ENCODE peak calls at places on chromosomes 13 and 19, in eight cellular contexts. One of them, this sample, is unnamed.

GRCh38 chr13:52414963-52415362 is 9.0 kb upstream of the THSD1 start:
- DNase-seq in aorta: no peak
- DNase-seq in left kidney: no peak
- DNase-seq in activated CD4-positive, alpha-beta T cell treated with anti-CD3 and anti-CD28 coated beads for 48 hours: no peak
- DNase-seq in Daoy: no peak
- DNase-seq in stimulated activated CD8-positive, alpha-beta memory T cell treated with anti-CD3 and anti-CD28 coated beads, Interleukin-15, amount 100 ng/mL, for 1 hour: no peak
- DNase-seq in GM10248: no peak
- DNase-seq in ecto neural progenitor cell: no peak
- DNase-seq in this sample: peak

GRCh38 chr13:110126391-110126961 is 180.5 kb downstream of the COL4A1 start:
- DNase-seq in aorta: peak
- DNase-seq in left kidney: peak
- DNase-seq in activated CD4-positive, alpha-beta T cell treated with anti-CD3 and anti-CD28 coated beads for 48 hours: no peak
- DNase-seq in Daoy: peak
- DNase-seq in stimulated activated CD8-positive, alpha-beta memory T cell treated with anti-CD3 and anti-CD28 coated beads, Interleukin-15, amount 100 ng/mL, for 1 hour: no peak
- DNase-seq in GM10248: no peak
- DNase-seq in ecto neural progenitor cell: peak
- DNase-seq in this sample: peak

GRCh38 chr13:50580684-50581305 is 262.7 kb downstream of the DLEU7 start:
- DNase-seq in aorta: no peak
- DNase-seq in left kidney: no peak
- DNase-seq in activated CD4-positive, alpha-beta T cell treated with anti-CD3 and anti-CD28 coated beads for 48 hours: no peak
- DNase-seq in Daoy: peak
- DNase-seq in stimulated activated CD8-positive, alpha-beta memory T cell treated with anti-CD3 and anti-CD28 coated beads, Interleukin-15, amount 100 ng/mL, for 1 hour: no peak
- DNase-seq in GM10248: no peak
- DNase-seq in ecto neural progenitor cell: no peak
- DNase-seq in this sample: peak

GRCh38 chr19:11445141-11445540 is 9.7 kb downstream of the PRKCSH start:
- DNase-seq in aorta: no peak
- DNase-seq in left kidney: no peak
- DNase-seq in activated CD4-positive, alpha-beta T cell treated with anti-CD3 and anti-CD28 coated beads for 48 hours: no peak
- DNase-seq in Daoy: no peak
- DNase-seq in stimulated activated CD8-positive, alpha-beta memory T cell treated with anti-CD3 and anti-CD28 coated beads, Interleukin-15, amount 100 ng/mL, for 1 hour: no peak
- DNase-seq in GM10248: no peak
- DNase-seq in ecto neural progenitor cell: no peak
- DNase-seq in this sample: no peak

GRCh38 chr13:113150545-113151365 is 7.7 kb upstream of the PROZ start:
- DNase-seq in aorta: no peak
- DNase-seq in left kidney: no peak
- DNase-seq in activated CD4-positive, alpha-beta T cell treated with anti-CD3 and anti-CD28 coated beads for 48 hours: no peak
- DNase-seq in Daoy: no peak
- DNase-seq in stimulated activated CD8-positive, alpha-beta memory T cell treated with anti-CD3 and anti-CD28 coated beads, Interleukin-15, amount 100 ng/mL, for 1 hour: no peak
- DNase-seq in GM10248: no peak
- DNase-seq in ecto neural progenitor cell: peak
- DNase-seq in this sample: no peak

GRCh38 chr13:112056739-112057433 is 10.1 kb upstream of the SOX1 start:
- DNase-seq in aorta: no peak
- DNase-seq in left kidney: no peak
- DNase-seq in activated CD4-positive, alpha-beta T cell treated with anti-CD3 and anti-CD28 coated beads for 48 hours: no peak
- DNase-seq in Daoy: no peak
- DNase-seq in stimulated activated CD8-positive, alpha-beta memory T cell treated with anti-CD3 and anti-CD28 coated beads, Interleukin-15, amount 100 ng/mL, for 1 hour: no peak
- DNase-seq in GM10248: no peak
- DNase-seq in ecto neural progenitor cell: no peak
- DNase-seq in this sample: no peak

GRCh38 chr19:16340092-16340491 is 15.5 kb downstream of the KLF2 start:
- DNase-seq in aorta: no peak
- DNase-seq in left kidney: peak
- DNase-seq in activated CD4-positive, alpha-beta T cell treated with anti-CD3 and anti-CD28 coated beads for 48 hours: no peak
- DNase-seq in Daoy: peak
- DNase-seq in stimulated activated CD8-positive, alpha-beta memory T cell treated with anti-CD3 and anti-CD28 coated beads, Interleukin-15, amount 100 ng/mL, for 1 hour: no peak
- DNase-seq in GM10248: no peak
- DNase-seq in ecto neural progenitor cell: no peak
- DNase-seq in this sample: no peak

GRCh38 chr13:30752201-30752797 is 17.0 kb downstream of the ALOX5AP start:
- DNase-seq in aorta: peak
- DNase-seq in left kidney: peak
- DNase-seq in activated CD4-positive, alpha-beta T cell treated with anti-CD3 and anti-CD28 coated beads for 48 hours: no peak
- DNase-seq in Daoy: no peak
- DNase-seq in stimulated activated CD8-positive, alpha-beta memory T cell treated with anti-CD3 and anti-CD28 coated beads, Interleukin-15, amount 100 ng/mL, for 1 hour: no peak
- DNase-seq in GM10248: no peak
- DNase-seq in ecto neural progenitor cell: no peak
- DNase-seq in this sample: peak

GRCh38 chr13:113210834-113211233 is 1.4 kb downstream of the CUL4A start:
- DNase-seq in aorta: no peak
- DNase-seq in left kidney: no peak
- DNase-seq in activated CD4-positive, alpha-beta T cell treated with anti-CD3 and anti-CD28 coated beads for 48 hours: no peak
- DNase-seq in Daoy: no peak
- DNase-seq in stimulated activated CD8-positive, alpha-beta memory T cell treated with anti-CD3 and anti-CD28 coated beads, Interleukin-15, amount 100 ng/mL, for 1 hour: no peak
- DNase-seq in GM10248: no peak
- DNase-seq in ecto neural progenitor cell: no peak
- DNase-seq in this sample: no peak

This sample was measured in adipocyte.